ENCODE peak calls at places on chromosomes 16 and 17, in six cellular contexts. One of them, this sample, is unnamed.

GRCh38 chr16:23146877-23147601 is 2.2 kb downstream of the USP31 start:
- DNase-seq in heart left ventricle: no peak
- DNase-seq in GM12891: no peak
- DNase-seq in GM12892: no peak
- DNase-seq in right lobe of liver: no peak
- DNase-seq in transverse colon: no peak
- DNase-seq in this sample: no peak

GRCh38 chr16:72126429-72126765 is 32.8 kb downstream of the DHX38 start:
- DNase-seq in GM12891: no peak
- DNase-seq in GM12892: no peak
- DNase-seq in right lobe of liver: no peak
- DNase-seq in transverse colon: no peak
- DNase-seq in heart left ventricle: no peak
- DNase-seq in this sample: no peak

GRCh38 chr16:1174477-1175357 is 21.8 kb downstream of the CACNA1H start:
- DNase-seq in GM12891: no peak
- DNase-seq in transverse colon: no peak
- DNase-seq in GM12892: no peak
- DNase-seq in heart left ventricle: no peak
- DNase-seq in right lobe of liver: no peak
- DNase-seq in this sample: no peak

GRCh38 chr17:49455226-49455968 is 39.7 kb upstream of the NGFR start:
- DNase-seq in transverse colon: no peak
- DNase-seq in heart left ventricle: no peak
- DNase-seq in GM12892: no peak
- DNase-seq in right lobe of liver: no peak
- DNase-seq in GM12891: no peak
- DNase-seq in this sample: no peak

GRCh38 chr16:63145411-63145810 is 1109.2 kb upstream of the CDH8 start:
- DNase-seq in transverse colon: no peak
- DNase-seq in right lobe of liver: no peak
- DNase-seq in GM12892: no peak
- DNase-seq in GM12891: no peak
- DNase-seq in heart left ventricle: no peak
- DNase-seq in this sample: no peak

GRCh38 chr16:85522842-85523601 is 90.1 kb upstream of the GSE1 start:
- DNase-seq in heart left ventricle: no peak
- DNase-seq in right lobe of liver: no peak
- DNase-seq in transverse colon: peak
- DNase-seq in GM12891: no peak
- DNase-seq in GM12892: no peak
- DNase-seq in this sample: no peak

GRCh38 chr17:39955726-39956225 is 7.0 kb upstream of the GSDMA start:
- DNase-seq in GM12891: no peak
- DNase-seq in right lobe of liver: no peak
- DNase-seq in transverse colon: no peak
- DNase-seq in GM12892: no peak
- DNase-seq in heart left ventricle: no peak
- DNase-seq in this sample: no peak

GRCh38 chr17:58487589-58488427 is at the start of gene HSF5:
- DNase-seq in GM12892: no peak
- DNase-seq in right lobe of liver: peak
- DNase-seq in GM12891: peak
- DNase-seq in transverse colon: peak
- DNase-seq in heart left ventricle: no peak
- DNase-seq in this sample: no peak

GRCh38 chr17:76834889-76835288 is 33.3 kb upstream of the MGAT5B start:
- DNase-seq in right lobe of liver: no peak
- DNase-seq in GM12892: no peak
- DNase-seq in heart left ventricle: no peak
- DNase-seq in transverse colon: no peak
- DNase-seq in GM12891: no peak
- DNase-seq in this sample: no peak

GRCh38 chr17:1720856-1721386 is 3.6 kb upstream of the WDR81 start:
- DNase-seq in GM12891: no peak
- DNase-seq in heart left ventricle: peak
- DNase-seq in transverse colon: peak
- DNase-seq in GM12892: no peak
- DNase-seq in right lobe of liver: no peak
- DNase-seq in this sample: peak

GRCh38 chr17:27651411-27652345 is 20.7 kb downstream of the LGALS9 start:
- DNase-seq in heart left ventricle: peak
- DNase-seq in GM12891: no peak
- DNase-seq in right lobe of liver: peak
- DNase-seq in GM12892: no peak
- DNase-seq in transverse colon: peak
- DNase-seq in this sample: peak

GRCh38 chr16:71882505-71883192 is 1.3 kb downstream of the ZNF821 start:
- DNase-seq in heart left ventricle: peak
- DNase-seq in GM12891: peak
- DNase-seq in right lobe of liver: no peak
- DNase-seq in transverse colon: peak
- DNase-seq in GM12892: peak
- DNase-seq in this sample: peak

GRCh38 chr16:57988929-57989328 is 11.5 kb downstream of the ZNF319 start:
- DNase-seq in transverse colon: no peak
- DNase-seq in right lobe of liver: peak
- DNase-seq in GM12892: no peak
- DNase-seq in GM12891: no peak
- DNase-seq in heart left ventricle: peak
- DNase-seq in this sample: no peak

GRCh38 chr16:82331974-82332750 is 162.1 kb upstream of the MPHOSPH6 start:
- DNase-seq in transverse colon: no peak
- DNase-seq in right lobe of liver: no peak
- DNase-seq in GM12891: no peak
- DNase-seq in heart left ventricle: no peak
- DNase-seq in GM12892: no peak
- DNase-seq in this sample: no peak

GRCh38 chr17:30520436-30520835 is 43.2 kb downstream of the GOSR1 start:
- DNase-seq in heart left ventricle: no peak
- DNase-seq in transverse colon: no peak
- DNase-seq in right lobe of liver: no peak
- DNase-seq in GM12891: no peak
- DNase-seq in GM12892: no peak
- DNase-seq in this sample: no peak

GRCh38 chr16:3246002-3246401 is 10.4 kb downstream of the MEFV start:
- DNase-seq in GM12891: no peak
- DNase-seq in GM12892: no peak
- DNase-seq in heart left ventricle: no peak
- DNase-seq in right lobe of liver: no peak
- DNase-seq in transverse colon: no peak
- DNase-seq in this sample: no peak

GRCh38 chr17:62675701-62676100 is 48.2 kb downstream of the MRC2 start:
- DNase-seq in right lobe of liver: peak
- DNase-seq in transverse colon: no peak
- DNase-seq in GM12892: no peak
- DNase-seq in heart left ventricle: no peak
- DNase-seq in GM12891: no peak
- DNase-seq in this sample: no peak

GRCh38 chr17:66633322-66633965 is 201.5 kb upstream of the CACNG5 start:
- DNase-seq in right lobe of liver: no peak
- DNase-seq in heart left ventricle: no peak
- DNase-seq in transverse colon: no peak
- DNase-seq in GM12892: no peak
- DNase-seq in GM12891: no peak
- DNase-seq in this sample: no peak

GRCh38 chr16:11602321-11602720 is 15.6 kb upstream of the LITAF start:
- DNase-seq in heart left ventricle: no peak
- DNase-seq in transverse colon: no peak
- DNase-seq in right lobe of liver: no peak
- DNase-seq in GM12891: no peak
- DNase-seq in GM12892: no peak
- DNase-seq in this sample: no peak

GRCh38 chr17:32927724-32928526 is at the start of gene TMEM98:
- DNase-seq in transverse colon: peak
- DNase-seq in GM12892: no peak
- DNase-seq in right lobe of liver: peak
- DNase-seq in heart left ventricle: no peak
- DNase-seq in GM12891: peak
- DNase-seq in this sample: peak

GRCh38 chr17:39462644-39463375 is 1.5 kb downstream of the CDK12 start:
- DNase-seq in transverse colon: peak
- DNase-seq in right lobe of liver: peak
- DNase-seq in heart left ventricle: no peak
- DNase-seq in GM12892: no peak
- DNase-seq in GM12891: no peak
- DNase-seq in this sample: no peak

GRCh38 chr16:86836503-86837125 is 258.3 kb downstream of the FOXL1 start:
- DNase-seq in transverse colon: no peak
- DNase-seq in GM12891: no peak
- DNase-seq in GM12892: no peak
- DNase-seq in heart left ventricle: peak
- DNase-seq in right lobe of liver: no peak
- DNase-seq in this sample: no peak

GRCh38 chr17:60535382-60536279 is 9.6 kb upstream of the APPBP2 start:
- DNase-seq in GM12891: no peak
- DNase-seq in heart left ventricle: no peak
- DNase-seq in right lobe of liver: no peak
- DNase-seq in GM12892: no peak
- DNase-seq in transverse colon: no peak
- DNase-seq in this sample: no peak

GRCh38 chr16:66271074-66272060 is 95.1 kb upstream of the CDH5 start:
- DNase-seq in right lobe of liver: no peak
- DNase-seq in heart left ventricle: no peak
- DNase-seq in GM12891: no peak
- DNase-seq in transverse colon: no peak
- DNase-seq in GM12892: no peak
- DNase-seq in this sample: no peak

GRCh38 chr16:28596840-28597691 is at the start of gene SULT1A2:
- DNase-seq in heart left ventricle: no peak
- DNase-seq in transverse colon: peak
- DNase-seq in GM12891: no peak
- DNase-seq in right lobe of liver: peak
- DNase-seq in GM12892: no peak
- DNase-seq in this sample: no peak

GRCh38 chr16:83862661-83863060 is 36.3 kb upstream of the MLYCD start:
- DNase-seq in right lobe of liver: no peak
- DNase-seq in heart left ventricle: no peak
- DNase-seq in GM12891: no peak
- DNase-seq in transverse colon: no peak
- DNase-seq in GM12892: no peak
- DNase-seq in this sample: no peak

GRCh38 chr16:75459691-75460090 is 4.8 kb downstream of the TMEM170A start:
- DNase-seq in GM12892: no peak
- DNase-seq in transverse colon: no peak
- DNase-seq in right lobe of liver: peak
- DNase-seq in heart left ventricle: no peak
- DNase-seq in GM12891: no peak
- DNase-seq in this sample: no peak

GRCh38 chr17:33218657-33219298 is 74.3 kb downstream of the ASIC2 start:
- DNase-seq in GM12891: no peak
- DNase-seq in heart left ventricle: no peak
- DNase-seq in transverse colon: no peak
- DNase-seq in GM12892: no peak
- DNase-seq in right lobe of liver: no peak
- DNase-seq in this sample: no peak

GRCh38 chr16:86307518-86307903 is 202.8 kb upstream of the FOXF1 start:
- DNase-seq in GM12892: no peak
- DNase-seq in transverse colon: no peak
- DNase-seq in right lobe of liver: no peak
- DNase-seq in GM12891: no peak
- DNase-seq in heart left ventricle: no peak
- DNase-seq in this sample: no peak

GRCh38 chr17:6072157-6072556 is 2.0 kb downstream of the WSCD1 start:
- DNase-seq in heart left ventricle: no peak
- DNase-seq in right lobe of liver: no peak
- DNase-seq in GM12892: no peak
- DNase-seq in transverse colon: no peak
- DNase-seq in GM12891: no peak
- DNase-seq in this sample: no peak

GRCh38 chr16:57029161-57030160 is 40.1 kb downstream of the NLRC5 start:
- DNase-seq in GM12891: no peak
- DNase-seq in GM12892: no peak
- DNase-seq in heart left ventricle: no peak
- DNase-seq in right lobe of liver: no peak
- DNase-seq in transverse colon: no peak
- DNase-seq in this sample: no peak

DNA sequence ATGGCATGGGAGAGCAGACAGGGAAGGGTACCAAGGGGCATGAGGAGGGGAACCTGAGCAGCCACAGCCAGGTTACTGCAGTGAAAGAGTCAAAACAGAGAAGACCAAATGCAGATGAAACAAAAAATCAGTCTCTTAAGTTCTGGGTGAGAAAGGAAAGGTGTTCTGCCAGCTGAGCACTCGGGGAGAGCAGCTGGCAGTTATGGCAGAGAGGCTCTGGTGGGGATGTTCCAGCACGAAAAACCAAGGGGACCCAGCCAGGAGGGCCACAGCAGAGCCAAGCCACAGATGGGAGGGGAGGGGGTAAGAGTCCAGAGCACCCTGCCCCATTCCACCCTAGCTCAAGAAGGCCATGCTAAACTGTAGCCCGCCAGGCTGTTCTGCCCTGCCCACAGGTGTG is 31.7 kb downstream of the STH start:
- DNase-seq in right lobe of liver: no peak
- DNase-seq in GM12892: no peak
- DNase-seq in heart left ventricle: no peak
- DNase-seq in GM12891: no peak
- DNase-seq in transverse colon: no peak
- DNase-seq in this sample: no peak
- TF ChIP-seq POLR2A in right lobe of liver: no peak
- TF ChIP-seq POLR2A in GM12892: no peak
- TF ChIP-seq POLR2A in heart left ventricle: no peak
- TF ChIP-seq POLR2A in GM12891: no peak
- TF ChIP-seq POLR2A in transverse colon: no peak
- TF ChIP-seq POLR2A in this sample: no peak

GRCh38 chr17:79074650-79075432 is at the start of gene ENGASE:
- DNase-seq in transverse colon: peak
- DNase-seq in right lobe of liver: peak
- DNase-seq in heart left ventricle: peak
- DNase-seq in GM12892: peak
- DNase-seq in GM12891: peak
- DNase-seq in this sample: peak
- TF ChIP-seq POLR2A in transverse colon: peak
- TF ChIP-seq POLR2A in right lobe of liver: peak
- TF ChIP-seq POLR2A in heart left ventricle: peak
- TF ChIP-seq POLR2A in GM12892: peak
- TF ChIP-seq POLR2A in GM12891: no peak
- TF ChIP-seq POLR2A in this sample: peak

GRCh38 chr17:75154195-75155106 is at the start of gene JPT1:
- DNase-seq in transverse colon: peak
- DNase-seq in right lobe of liver: peak
- DNase-seq in heart left ventricle: peak
- DNase-seq in GM12891: peak
- DNase-seq in GM12892: peak
- DNase-seq in this sample: peak
- TF ChIP-seq POLR2A in transverse colon: peak
- TF ChIP-seq POLR2A in right lobe of liver: peak
- TF ChIP-seq POLR2A in heart left ventricle: peak
- TF ChIP-seq POLR2A in GM12891: peak
- TF ChIP-seq POLR2A in GM12892: peak
- TF ChIP-seq POLR2A in this sample: peak

GRCh38 chr16:10579965-10580918 is at the start of gene EMP2:
- DNase-seq in right lobe of liver: peak
- DNase-seq in GM12891: peak
- DNase-seq in heart left ventricle: peak
- DNase-seq in GM12892: peak
- DNase-seq in transverse colon: peak
- DNase-seq in this sample: peak
- TF ChIP-seq POLR2A in right lobe of liver: peak
- TF ChIP-seq POLR2A in GM12891: no peak
- TF ChIP-seq POLR2A in heart left ventricle: peak
- TF ChIP-seq POLR2A in GM12892: no peak
- TF ChIP-seq POLR2A in transverse colon: peak
- TF ChIP-seq POLR2A in this sample: peak

This sample was measured in ovary.